ENCODE peak calls at places on chromosomes 5 and 9, in six cellular contexts. One of them, this sample, is unnamed.

GRCh38 chr5:95080456-95080855 is 204.4 kb downstream of the MCTP1 start:
- DNase-seq in EL: no peak
- DNase-seq in substantia nigra: no peak
- DNase-seq in cardiac fibroblast: no peak
- DNase-seq in NCI-H1694 treated with DMSO at 0.1 percent for 48 hours: no peak
- DNase-seq in stimulated activated CD8-positive, alpha-beta memory T cell treated with anti-CD3 and anti-CD28 coated beads, Interleukin-12 subunit alpha, Interleukin-12 subunit beta, amount 100 ng/mL, for 1 hour: no peak
- DNase-seq in this sample: no peak

GRCh38 chr9:110351009-110351467 is 13.4 kb upstream of the TXNDC8 start:
- DNase-seq in stimulated activated CD8-positive, alpha-beta memory T cell treated with anti-CD3 and anti-CD28 coated beads, Interleukin-12 subunit alpha, Interleukin-12 subunit beta, amount 100 ng/mL, for 1 hour: no peak
- DNase-seq in cardiac fibroblast: peak; percentile 67
- DNase-seq in substantia nigra: no peak
- DNase-seq in NCI-H1694 treated with DMSO at 0.1 percent for 48 hours: no peak
- DNase-seq in EL: peak; percentile 88
- DNase-seq in this sample: no peak

GRCh38 chr5:110594866-110595265 is 131.6 kb downstream of the TMEM232 start:
- DNase-seq in stimulated activated CD8-positive, alpha-beta memory T cell treated with anti-CD3 and anti-CD28 coated beads, Interleukin-12 subunit alpha, Interleukin-12 subunit beta, amount 100 ng/mL, for 1 hour: no peak
- DNase-seq in cardiac fibroblast: no peak
- DNase-seq in EL: no peak
- DNase-seq in NCI-H1694 treated with DMSO at 0.1 percent for 48 hours: no peak
- DNase-seq in substantia nigra: no peak
- DNase-seq in this sample: no peak

GRCh38 chr5:143001764-143002351 is 231.7 kb downstream of the ARHGAP26 start:
- DNase-seq in substantia nigra: peak; percentile 22
- DNase-seq in EL: peak; percentile 86
- DNase-seq in stimulated activated CD8-positive, alpha-beta memory T cell treated with anti-CD3 and anti-CD28 coated beads, Interleukin-12 subunit alpha, Interleukin-12 subunit beta, amount 100 ng/mL, for 1 hour: no peak
- DNase-seq in NCI-H1694 treated with DMSO at 0.1 percent for 48 hours: no peak
- DNase-seq in cardiac fibroblast: peak; percentile 67
- DNase-seq in this sample: peak; percentile 53

GRCh38 chr9:113623851-113624485 is 160.4 kb downstream of the RGS3 start:
- DNase-seq in substantia nigra: no peak
- DNase-seq in cardiac fibroblast: no peak
- DNase-seq in EL: no peak
- DNase-seq in NCI-H1694 treated with DMSO at 0.1 percent for 48 hours: no peak
- DNase-seq in stimulated activated CD8-positive, alpha-beta memory T cell treated with anti-CD3 and anti-CD28 coated beads, Interleukin-12 subunit alpha, Interleukin-12 subunit beta, amount 100 ng/mL, for 1 hour: no peak
- DNase-seq in this sample: no peak

GRCh38 chr9:77649109-77649812 is 1.1 kb upstream of the GNA14 start:
- DNase-seq in EL: peak; percentile 38
- DNase-seq in NCI-H1694 treated with DMSO at 0.1 percent for 48 hours: no peak
- DNase-seq in cardiac fibroblast: peak; percentile 70
- DNase-seq in substantia nigra: no peak
- DNase-seq in stimulated activated CD8-positive, alpha-beta memory T cell treated with anti-CD3 and anti-CD28 coated beads, Interleukin-12 subunit alpha, Interleukin-12 subunit beta, amount 100 ng/mL, for 1 hour: no peak
- DNase-seq in this sample: peak; percentile 88

GRCh38 chr5:98957307-98957706 is 28.5 kb upstream of the CHD1 start:
- DNase-seq in NCI-H1694 treated with DMSO at 0.1 percent for 48 hours: no peak
- DNase-seq in substantia nigra: no peak
- DNase-seq in cardiac fibroblast: no peak
- DNase-seq in EL: no peak
- DNase-seq in stimulated activated CD8-positive, alpha-beta memory T cell treated with anti-CD3 and anti-CD28 coated beads, Interleukin-12 subunit alpha, Interleukin-12 subunit beta, amount 100 ng/mL, for 1 hour: no peak
- DNase-seq in this sample: no peak

GRCh38 chr5:75348241-75348640 is 11.2 kb downstream of the HMGCR start:
- DNase-seq in cardiac fibroblast: no peak
- DNase-seq in NCI-H1694 treated with DMSO at 0.1 percent for 48 hours: no peak
- DNase-seq in stimulated activated CD8-positive, alpha-beta memory T cell treated with anti-CD3 and anti-CD28 coated beads, Interleukin-12 subunit alpha, Interleukin-12 subunit beta, amount 100 ng/mL, for 1 hour: no peak
- DNase-seq in substantia nigra: no peak
- DNase-seq in EL: peak; percentile 42
- DNase-seq in this sample: no peak

GRCh38 chr9:109579191-109579948 is 81.3 kb upstream of the PTPN3 start:
- DNase-seq in EL: no peak
- DNase-seq in stimulated activated CD8-positive, alpha-beta memory T cell treated with anti-CD3 and anti-CD28 coated beads, Interleukin-12 subunit alpha, Interleukin-12 subunit beta, amount 100 ng/mL, for 1 hour: no peak
- DNase-seq in NCI-H1694 treated with DMSO at 0.1 percent for 48 hours: no peak
- DNase-seq in substantia nigra: no peak
- DNase-seq in cardiac fibroblast: peak; percentile 48
- DNase-seq in this sample: no peak

GRCh38 chr5:14946813-14947640 is 75.4 kb upstream of the ANKH start:
- DNase-seq in NCI-H1694 treated with DMSO at 0.1 percent for 48 hours: peak; percentile 59
- DNase-seq in stimulated activated CD8-positive, alpha-beta memory T cell treated with anti-CD3 and anti-CD28 coated beads, Interleukin-12 subunit alpha, Interleukin-12 subunit beta, amount 100 ng/mL, for 1 hour: peak; percentile 7
- DNase-seq in EL: peak; percentile 25
- DNase-seq in substantia nigra: no peak
- DNase-seq in cardiac fibroblast: peak; percentile 22
- DNase-seq in this sample: peak; percentile 15

GRCh38 chr5:180718810-180719453 is 20.9 kb downstream of the OR2Y1 start:
- DNase-seq in EL: peak; percentile 39
- DNase-seq in stimulated activated CD8-positive, alpha-beta memory T cell treated with anti-CD3 and anti-CD28 coated beads, Interleukin-12 subunit alpha, Interleukin-12 subunit beta, amount 100 ng/mL, for 1 hour: peak; percentile 27
- DNase-seq in cardiac fibroblast: peak; percentile 50
- DNase-seq in substantia nigra: no peak
- DNase-seq in NCI-H1694 treated with DMSO at 0.1 percent for 48 hours: peak; percentile 8
- DNase-seq in this sample: no peak

GRCh38 chr5:415928-416635 is 26.9 kb upstream of the EXOC3 start:
- DNase-seq in NCI-H1694 treated with DMSO at 0.1 percent for 48 hours: no peak
- DNase-seq in substantia nigra: no peak
- DNase-seq in stimulated activated CD8-positive, alpha-beta memory T cell treated with anti-CD3 and anti-CD28 coated beads, Interleukin-12 subunit alpha, Interleukin-12 subunit beta, amount 100 ng/mL, for 1 hour: no peak
- DNase-seq in cardiac fibroblast: no peak
- DNase-seq in EL: no peak
- DNase-seq in this sample: peak; percentile 66

GRCh38 chr5:93236807-93237421 is 344.1 kb downstream of the NR2F1-AS1 start:
- DNase-seq in cardiac fibroblast: no peak
- DNase-seq in EL: peak; percentile 77
- DNase-seq in NCI-H1694 treated with DMSO at 0.1 percent for 48 hours: no peak
- DNase-seq in stimulated activated CD8-positive, alpha-beta memory T cell treated with anti-CD3 and anti-CD28 coated beads, Interleukin-12 subunit alpha, Interleukin-12 subunit beta, amount 100 ng/mL, for 1 hour: no peak
- DNase-seq in substantia nigra: no peak
- DNase-seq in this sample: no peak

GRCh38 chr9:103625161-103625804 is 468.8 kb upstream of the SMC2 start:
- DNase-seq in stimulated activated CD8-positive, alpha-beta memory T cell treated with anti-CD3 and anti-CD28 coated beads, Interleukin-12 subunit alpha, Interleukin-12 subunit beta, amount 100 ng/mL, for 1 hour: no peak
- DNase-seq in cardiac fibroblast: no peak
- DNase-seq in NCI-H1694 treated with DMSO at 0.1 percent for 48 hours: no peak
- DNase-seq in EL: no peak
- DNase-seq in substantia nigra: no peak
- DNase-seq in this sample: no peak

GRCh38 chr5:43802119-43802518 is 199.1 kb downstream of the NNT start:
- DNase-seq in cardiac fibroblast: peak; percentile 12
- DNase-seq in stimulated activated CD8-positive, alpha-beta memory T cell treated with anti-CD3 and anti-CD28 coated beads, Interleukin-12 subunit alpha, Interleukin-12 subunit beta, amount 100 ng/mL, for 1 hour: no peak
- DNase-seq in NCI-H1694 treated with DMSO at 0.1 percent for 48 hours: no peak
- DNase-seq in EL: peak; percentile 24
- DNase-seq in substantia nigra: no peak
- DNase-seq in this sample: no peak

GRCh38 chr9:95175523-95175922 is 142.0 kb downstream of the FANCC start:
- DNase-seq in cardiac fibroblast: no peak
- DNase-seq in EL: no peak
- DNase-seq in stimulated activated CD8-positive, alpha-beta memory T cell treated with anti-CD3 and anti-CD28 coated beads, Interleukin-12 subunit alpha, Interleukin-12 subunit beta, amount 100 ng/mL, for 1 hour: no peak
- DNase-seq in substantia nigra: no peak
- DNase-seq in NCI-H1694 treated with DMSO at 0.1 percent for 48 hours: no peak
- DNase-seq in this sample: no peak

GRCh38 chr5:78699565-78700143 is 51.1 kb upstream of the LHFPL2 start:
- DNase-seq in stimulated activated CD8-positive, alpha-beta memory T cell treated with anti-CD3 and anti-CD28 coated beads, Interleukin-12 subunit alpha, Interleukin-12 subunit beta, amount 100 ng/mL, for 1 hour: no peak
- DNase-seq in NCI-H1694 treated with DMSO at 0.1 percent for 48 hours: no peak
- DNase-seq in EL: peak; percentile 99
- DNase-seq in cardiac fibroblast: peak; percentile 80
- DNase-seq in substantia nigra: no peak
- DNase-seq in this sample: peak; percentile 56

GRCh38 chr9:129176786-129177442 is 1.1 kb downstream of the IER5L start:
- DNase-seq in NCI-H1694 treated with DMSO at 0.1 percent for 48 hours: no peak
- DNase-seq in cardiac fibroblast: peak; percentile 55
- DNase-seq in stimulated activated CD8-positive, alpha-beta memory T cell treated with anti-CD3 and anti-CD28 coated beads, Interleukin-12 subunit alpha, Interleukin-12 subunit beta, amount 100 ng/mL, for 1 hour: no peak
- DNase-seq in EL: peak; percentile 27
- DNase-seq in substantia nigra: peak; percentile 46
- DNase-seq in this sample: no peak

GRCh38 chr5:66041612-66042011 is 102.5 kb upstream of the SREK1 start:
- DNase-seq in substantia nigra: no peak
- DNase-seq in EL: peak; percentile 30
- DNase-seq in stimulated activated CD8-positive, alpha-beta memory T cell treated with anti-CD3 and anti-CD28 coated beads, Interleukin-12 subunit alpha, Interleukin-12 subunit beta, amount 100 ng/mL, for 1 hour: no peak
- DNase-seq in NCI-H1694 treated with DMSO at 0.1 percent for 48 hours: no peak
- DNase-seq in cardiac fibroblast: no peak
- DNase-seq in this sample: no peak

GRCh38 chr5:135296900-135297816 is 101.9 kb downstream of the MACROH2A1 start:
- DNase-seq in NCI-H1694 treated with DMSO at 0.1 percent for 48 hours: no peak
- DNase-seq in stimulated activated CD8-positive, alpha-beta memory T cell treated with anti-CD3 and anti-CD28 coated beads, Interleukin-12 subunit alpha, Interleukin-12 subunit beta, amount 100 ng/mL, for 1 hour: no peak
- DNase-seq in substantia nigra: no peak
- DNase-seq in cardiac fibroblast: no peak
- DNase-seq in EL: no peak
- DNase-seq in this sample: no peak

GRCh38 chr9:121807918-121808278 is 156.5 kb downstream of the DAB2IP start:
- DNase-seq in cardiac fibroblast: peak; percentile 14
- DNase-seq in stimulated activated CD8-positive, alpha-beta memory T cell treated with anti-CD3 and anti-CD28 coated beads, Interleukin-12 subunit alpha, Interleukin-12 subunit beta, amount 100 ng/mL, for 1 hour: no peak
- DNase-seq in substantia nigra: no peak
- DNase-seq in NCI-H1694 treated with DMSO at 0.1 percent for 48 hours: no peak
- DNase-seq in EL: no peak
- DNase-seq in this sample: no peak

GRCh38 chr9:35464056-35465025 is 25.6 kb upstream of the RUSC2 start:
- DNase-seq in cardiac fibroblast: peak; percentile 51
- DNase-seq in stimulated activated CD8-positive, alpha-beta memory T cell treated with anti-CD3 and anti-CD28 coated beads, Interleukin-12 subunit alpha, Interleukin-12 subunit beta, amount 100 ng/mL, for 1 hour: no peak
- DNase-seq in EL: no peak
- DNase-seq in NCI-H1694 treated with DMSO at 0.1 percent for 48 hours: no peak
- DNase-seq in substantia nigra: no peak
- DNase-seq in this sample: peak; percentile 78

This sample was measured in MV-4-11.